ENCODE peak calls at places on chromosomes 12 and 14, in eight cellular contexts. O is WTC11; N is RCC 7860; H is NCI-H1092; B is stimulated activated CD4-positive, alpha-beta T cell treated with anti-CD3 and anti-CD28 coated beads, Interleukin-1b, Interleukin-23, amount 100 ng/mL, for 1 hour; K is sciatic nerve; G is activated T-cell treated with anti-CD3 and anti-CD28 coated beads, Interleukin-2, amount 50 U/mL, for 24 hours; Q is Daoy. W is an unnamed sample.

GRCh38 chr14:77892381-77892871 is 92.5 kb downstream of the ADCK1 start:
- DNase-seq in O (no peak), N (no peak), H (no peak), B (no peak), K (no peak), G (no peak), Q (no peak), W (no peak)

GRCh38 chr14:50233335-50234250 is 2.2 kb upstream of the SOS2 start:
- DNase-seq in O (no peak), N (no peak), H (no peak), B (no peak), K (no peak), G (peak; percentile 40), Q (no peak), W (no peak)

GRCh38 chr12:113796852-113797534 is 169.1 kb downstream of the RBM19 start:
- DNase-seq in O (no peak), N (no peak), H (no peak), B (no peak), K (no peak), G (no peak), Q (no peak), W (no peak)

GRCh38 chr14:75459099-75459741 is 31.4 kb downstream of the JDP2 start:
- DNase-seq in O (no peak), N (no peak), H (no peak), B (no peak), K (no peak), G (no peak), Q (no peak), W (no peak)

GRCh38 chr14:102523200-102524025 is 13.8 kb upstream of the ANKRD9 start:
- DNase-seq in O (no peak), N (no peak), H (no peak), B (no peak), K (no peak), G (no peak), Q (no peak), W (no peak)

GRCh38 chr12:40446385-40446784 is 221.6 kb downstream of the LRRK2 start:
- DNase-seq in O (no peak), N (no peak), H (no peak), B (no peak), K (no peak), G (no peak), Q (no peak), W (no peak)

GRCh38 chr14:24064856-24065255 is 6.5 kb upstream of the CPNE6 start:
- DNase-seq in O (no peak), N (no peak), H (no peak), B (no peak), K (no peak), G (no peak), Q (no peak), W (no peak)

GRCh38 chr14:89319687-89320086 is 97.3 kb downstream of the FOXN3 start:
- DNase-seq in O (no peak), N (no peak), H (no peak), B (no peak), K (no peak), G (no peak), Q (no peak), W (no peak)

GRCh38 chr12:94336201-94336915 is 123.3 kb downstream of the CEP83 start:
- DNase-seq in O (no peak), N (no peak), H (no peak), B (no peak), K (no peak), G (no peak), Q (no peak), W (no peak)

GRCh38 chr12:51270067-51270846 is at the start of gene SMAGP:
- DNase-seq in O (peak; percentile 84), N (peak; percentile 28), H (no peak), B (no peak), K (peak; percentile 68), G (peak; percentile 64), Q (peak; percentile 72), W (peak; percentile 81)

GRCh38 chr14:50068496-50068895 is 47.9 kb downstream of the VCPKMT start:
- DNase-seq in O (no peak), N (no peak), H (no peak), B (no peak), K (no peak), G (no peak), Q (no peak), W (no peak)

GRCh38 chr12:32589165-32589891 is 89.8 kb upstream of the DNM1L start:
- DNase-seq in O (no peak), N (no peak), H (no peak), B (no peak), K (no peak), G (no peak), Q (no peak), W (no peak)

GRCh38 chr14:28161040-28161439 is 605.5 kb upstream of the FOXG1 start:
- DNase-seq in O (no peak), N (no peak), H (no peak), B (no peak), K (no peak), G (no peak), Q (no peak), W (no peak)

GRCh38 chr14:33692762-33693161 is 258.1 kb downstream of the EGLN3 start:
- DNase-seq in O (no peak), N (peak; percentile 44), H (no peak), B (no peak), K (no peak), G (no peak), Q (peak; percentile 77), W (no peak)

GRCh38 chr14:96176811-96177211 is 27.8 kb upstream of the BDKRB2 start:
- DNase-seq in O (no peak), N (no peak), H (no peak), B (no peak), K (peak; percentile 85), G (no peak), Q (peak; percentile 45), W (no peak)